ENCODE peak calls at places on chromosomes 6 and 20, in six cellular contexts. P, F, A, W, D and Z are unnamed samples.

GRCh38 chr20:6692566-6693168 is 74.8 kb upstream of the BMP2 start:
- DNase-seq in P (no peak), F (no peak), A (no peak), W (peak; percentile 64), D (no peak), Z (no peak)

GRCh38 chr6:152954443-152954842 is 28.4 kb downstream of the FBXO5 start:
- DNase-seq in P (no peak), F (no peak), A (no peak), W (no peak), D (no peak), Z (no peak)

GRCh38 chr20:54200487-54201267 is 7.2 kb upstream of the PFDN4 start:
- DNase-seq in P (no peak), F (peak; percentile 6), A (no peak), W (no peak), D (no peak), Z (no peak)

GRCh38 chr6:111739257-111739696 is 133.6 kb upstream of the TRAF3IP2 start:
- DNase-seq in P (no peak), F (no peak), A (no peak), W (no peak), D (no peak), Z (no peak)

GRCh38 chr6:92715991-92716390 is 703.4 kb downstream of the EPHA7 start:
- DNase-seq in P (no peak), F (no peak), A (no peak), W (peak; percentile 54), D (no peak), Z (no peak)

GRCh38 chr6:41941280-41942044 is at the start of gene CCND3:
- DNase-seq in P (peak; percentile 97), F (peak; percentile 91), A (peak; percentile 84), W (peak; percentile 88), D (peak; percentile 96), Z (peak; percentile 61)

GRCh38 chr20:42775037-42775436 is 414.7 kb downstream of the PTPRT start:
- DNase-seq in P (no peak), F (no peak), A (no peak), W (no peak), D (no peak), Z (no peak)

GRCh38 chr6:54335871-54336270 is 27.6 kb downstream of the TINAG start:
- DNase-seq in P (no peak), F (no peak), A (peak; percentile 81), W (peak; percentile 95), D (no peak), Z (peak; percentile 89)

GRCh38 chr6:167824591-167825041 is 2.1 kb upstream of the AFDN start:
- DNase-seq in P (no peak), F (peak; percentile 41), A (no peak), W (no peak), D (no peak), Z (no peak)
- H3K4me3 ChIP-seq in P (no peak overlapping the region), F (no peak overlapping the region), A (no peak overlapping the region), W (no peak overlapping the region), D (no peak overlapping the region), Z (no peak overlapping the region)

GRCh38 chr6:12078014-12078413 is 65.9 kb downstream of the HIVEP1 start:
- DNase-seq in P (no peak), F (no peak), A (no peak), W (no peak), D (no peak), Z (no peak)
- TF ChIP-seq CTCF in P (no peak), F (no peak), A (no peak), W (no peak), D (no peak), Z (no peak)

DNA sequence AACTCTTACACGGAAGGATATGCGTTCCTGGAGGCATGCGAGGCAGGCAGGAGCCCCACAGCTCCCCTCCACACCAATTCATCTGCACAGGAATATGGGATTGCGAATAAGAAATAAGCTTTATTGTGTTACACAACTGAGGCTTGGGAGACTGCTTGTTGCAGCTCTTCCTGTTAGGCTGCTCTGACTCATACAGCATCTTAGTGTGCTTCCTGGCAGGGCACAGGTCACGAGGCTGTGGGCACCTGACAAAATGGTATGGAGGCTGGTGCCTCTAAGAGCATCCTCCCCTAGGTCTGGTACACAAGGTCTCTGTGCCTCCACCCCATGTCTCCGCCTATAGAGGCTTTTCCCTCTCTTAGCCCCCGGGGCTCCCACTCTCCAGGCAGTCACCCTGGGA is 6.8 kb downstream of the SLC22A3 start:
- DNase-seq in P (no peak), F (no peak), A (peak; percentile 48), W (peak; percentile 32), D (no peak), Z (peak; percentile 39)
- H3K4me3 ChIP-seq in P (no peak overlapping the region), F (no peak overlapping the region), A (no peak overlapping the region), W (no peak overlapping the region), D (no peak overlapping the region), Z (no peak overlapping the region)

GRCh38 chr6:143742955-143743255 is 65.1 kb downstream of the PHACTR2 start:
- DNase-seq in P (no peak), F (no peak), A (no peak), W (no peak), D (no peak), Z (no peak)

GRCh38 chr6:143741480-143741879 is 63.7 kb downstream of the PHACTR2 start:
- DNase-seq in P (no peak), F (no peak), A (no peak), W (no peak), D (no peak), Z (no peak)

GRCh38 chr6:143740213-143740612 is 62.4 kb downstream of the PHACTR2 start:
- DNase-seq in P (no peak), F (no peak), A (no peak), W (no peak), D (no peak), Z (no peak)

GRCh38 chr6:143743256-143744166 is 65.7 kb downstream of the PHACTR2 start:
- DNase-seq in P (peak; percentile 3), F (no peak), A (no peak), W (peak; percentile 44), D (no peak), Z (no peak)

GRCh38 chr6:143742070-143742954 is 64.5 kb downstream of the PHACTR2 start:
- DNase-seq in P (no peak), F (no peak), A (no peak), W (no peak), D (no peak), Z (no peak)
- TF ChIP-seq CTCF in P (no peak), F (no peak), A (no peak), W (no peak), D (no peak), Z (no peak)

GRCh38 chr20:25407311-25408169 is at the start of gene GINS1:
- DNase-seq in P (peak; percentile 93), F (peak; percentile 90), A (peak; percentile 85), W (peak; percentile 85), D (peak; percentile 71), Z (peak; percentile 66)

GRCh38 chr20:25408170-25408547 is 686 bp downstream of the GINS1 start:
- DNase-seq in P (no peak), F (no peak), A (no peak), W (no peak), D (no peak), Z (no peak)

DNA sequence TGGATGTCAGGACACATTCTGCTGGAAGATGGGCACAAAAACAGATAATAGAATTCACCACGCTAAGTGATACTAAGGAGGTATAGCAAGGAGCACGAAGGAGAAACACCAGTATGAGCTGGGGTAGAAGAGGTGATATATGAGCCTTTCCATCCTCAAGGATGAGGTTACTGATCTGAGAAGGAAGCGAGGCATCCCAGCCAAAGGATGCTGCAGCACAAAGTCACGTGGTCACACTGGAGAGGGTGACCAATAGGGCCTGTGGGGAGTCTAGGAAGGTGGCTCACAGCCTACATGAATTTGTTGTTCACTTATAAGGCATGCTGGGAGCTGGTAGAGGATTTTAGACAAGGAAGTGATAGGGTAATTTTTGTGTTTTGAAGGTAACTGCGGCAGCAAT is 1.4 kb downstream of the GINS1 start:
- DNase-seq in P (no peak), F (no peak), A (no peak), W (no peak), D (no peak), Z (no peak)
- H3K4me3 ChIP-seq in P (no peak overlapping the region), F (no peak overlapping the region), A (peak overlapping the region; percentile 87), W (no peak overlapping the region), D (no peak overlapping the region), Z (no peak overlapping the region)

DNA sequence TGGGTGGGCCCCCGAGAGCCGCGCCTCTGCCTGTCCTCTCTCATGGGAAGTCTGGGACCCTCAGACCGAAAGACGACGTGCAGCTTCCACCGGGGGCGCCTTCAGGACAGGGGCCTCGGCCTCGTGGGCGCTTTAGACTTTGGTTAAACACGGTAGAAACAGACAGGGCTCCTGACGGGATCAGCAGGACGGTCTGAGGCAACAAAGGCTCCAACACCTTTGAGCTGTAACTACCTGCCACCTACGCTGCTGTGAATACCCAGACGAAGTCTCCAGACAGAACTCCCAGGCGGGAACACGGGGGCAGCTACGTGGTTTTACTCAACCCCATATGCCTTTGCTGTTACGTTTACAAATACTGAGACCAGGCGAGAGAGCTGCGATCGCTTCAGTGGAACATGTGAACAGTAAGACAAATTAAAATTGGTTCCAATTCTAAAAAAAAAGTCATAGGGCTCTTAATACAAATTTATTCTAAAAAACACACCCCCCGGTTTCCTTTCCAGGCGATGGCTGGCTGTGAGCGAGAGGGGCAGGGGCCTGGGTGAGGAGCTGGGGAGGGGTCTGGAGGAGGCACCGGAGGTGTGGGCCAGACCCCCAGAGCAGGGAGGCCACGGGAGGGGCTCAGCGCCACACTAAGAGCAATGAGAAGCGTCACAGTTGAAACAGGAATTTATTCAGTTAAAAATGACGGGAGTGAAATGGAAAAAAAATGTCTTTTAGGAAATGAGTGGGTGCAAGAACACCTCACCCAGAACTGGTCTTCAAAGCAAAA is 453.2 kb downstream of the QKI start:
- DNase-seq in P (no peak), F (no peak), A (no peak), W (no peak), D (no peak), Z (no peak)
- TF ChIP-seq CTCF in P (no peak), F (no peak), A (no peak), W (no peak), D (no peak), Z (no peak)

DNA sequence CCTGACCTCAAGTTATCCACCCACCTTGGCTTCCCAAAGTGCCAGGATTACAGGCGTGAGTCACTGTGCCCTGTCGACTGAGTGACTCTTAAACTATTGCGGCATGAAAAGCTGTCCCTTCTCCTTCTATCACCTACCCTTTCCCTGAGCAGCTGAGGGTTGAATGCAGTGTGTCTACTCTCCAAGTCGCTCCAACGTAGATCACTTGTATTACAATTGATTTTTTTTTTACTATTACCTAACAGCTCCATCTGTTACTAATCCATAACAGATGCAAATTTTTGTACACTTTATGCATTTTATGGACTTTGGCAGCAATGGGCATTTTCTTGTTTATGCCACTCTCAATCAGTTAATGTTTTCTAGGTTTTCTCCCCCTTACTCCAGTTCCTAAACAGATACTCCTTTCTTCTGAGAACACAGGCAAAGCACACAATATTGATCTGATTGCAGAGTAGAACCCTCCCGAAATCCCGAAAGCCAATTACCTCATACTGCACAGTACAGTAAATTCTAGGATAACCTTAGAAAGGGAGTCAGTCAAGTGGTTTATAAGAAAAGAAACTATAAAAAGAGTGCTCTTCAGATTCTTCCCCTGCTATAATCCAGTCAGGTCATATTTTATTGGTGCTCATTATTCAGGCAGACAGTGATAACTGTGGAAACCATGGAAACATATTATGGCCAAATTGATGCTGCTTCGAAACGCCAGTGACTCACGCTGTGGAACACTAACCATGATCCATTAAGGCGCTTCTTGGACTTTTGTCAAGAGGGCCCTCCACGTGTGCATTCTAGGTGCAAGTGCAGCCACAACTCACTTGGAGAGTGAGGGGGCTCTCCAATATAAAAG is 273.1 kb downstream of the ADGB start:
- DNase-seq in P (no peak), F (no peak), A (no peak), W (peak; percentile 8), D (no peak), Z (no peak)
- H3K4me3 ChIP-seq in P (no peak overlapping the region), F (no peak overlapping the region), A (no peak overlapping the region), W (no peak overlapping the region), D (no peak overlapping the region), Z (no peak overlapping the region)

GRCh38 chr20:8860011-8860495 is 208.8 kb upstream of the PLCB4 start:
- DNase-seq in P (no peak), F (no peak), A (peak; percentile 82), W (peak; percentile 82), D (no peak), Z (peak; percentile 68)
- TF ChIP-seq CTCF in P (no peak), F (no peak), A (no peak), W (no peak), D (no peak), Z (no peak)